ENCODE peak calls at places on chromosome X, in six cellular contexts. T is BJ, G is cardiac fibroblast, I is cardiac muscle cell, X is glutamatergic neuron, V is HFFc6. R is an unnamed sample.

GRCh38 chrX:153981771-153982533 is 9.4 kb downstream of the TMEM187 start:
- DNase-seq in X (no peak), I (no peak), G (no peak), T (no peak), V (no peak), R (no peak)

GRCh38 chrX:153400146-153401132 is 711 bp downstream of the PNMA6E start:
- DNase-seq in G (peak), V (no peak), I (peak), T (no peak), X (peak), R (peak)

GRCh38 chrX:103831803-103832544 is at the start of gene RAB9B:
- DNase-seq in I (peak), T (no peak), G (no peak), V (no peak), X (peak), R (peak)

GRCh38 chrX:31136144-31136572 is 64.3 kb upstream of the FTHL17 start:
- DNase-seq in G (no peak), V (no peak), X (no peak), I (no peak), T (no peak), R (no peak)

GRCh38 chrX:40107291-40108083 is 9.7 kb upstream of the BCOR start:
- DNase-seq in X (peak), I (peak), V (peak), T (no peak), G (peak), R (no peak)

GRCh38 chrX:119655125-119655524 is 37.8 kb downstream of the SEPTIN6 start:
- DNase-seq in G (peak), V (peak), I (no peak), T (peak), X (no peak), R (peak)

GRCh38 chrX:135421932-135422809 is at the start of gene SMIM10L2A:
- DNase-seq in G (no peak), X (no peak), V (no peak), I (no peak), T (no peak), R (no peak)

GRCh38 chrX:14529288-14529989 is at the start of gene GLRA2:
- DNase-seq in X (peak), G (peak), V (peak), T (no peak), I (peak), R (peak)

GRCh38 chrX:475926-476723 is 89.4 kb upstream of the PPP2R3B start:
- DNase-seq in I (no peak), X (no peak), T (no peak), V (no peak), G (no peak), R (no peak)

GRCh38 chrX:38352362-38352761 is at the start of gene OTC:
- DNase-seq in G (no peak), V (no peak), X (no peak), T (no peak), I (no peak), R (no peak)

GRCh38 chrX:39477031-39477430 is 620.7 kb downstream of the BCOR start:
- DNase-seq in I (no peak), G (no peak), V (no peak), X (no peak), T (no peak), R (no peak)

GRCh38 chrX:108312011-108312410 is 126.2 kb downstream of the COL4A6 start:
- DNase-seq in I (no peak), G (peak), T (no peak), X (no peak), V (no peak), R (no peak)

GRCh38 chrX:147958316-147958715 is 22.8 kb upstream of the FMR1NB start:
- DNase-seq in I (no peak), T (peak), X (no peak), V (peak), G (peak), R (peak)

GRCh38 chrX:154750301-154751120 is at the start of gene GAB3:
- DNase-seq in G (peak), X (peak), V (no peak), I (peak), T (no peak), R (no peak)

GRCh38 chrX:49308604-49309269 is 5.3 kb downstream of the GAGE10 start:
- DNase-seq in G (peak), T (no peak), V (no peak), X (no peak), I (no peak), R (no peak)

GRCh38 chrX:30280428-30280827 is 28.8 kb downstream of the NR0B1 start:
- DNase-seq in I (no peak), V (no peak), T (no peak), X (no peak), G (no peak), R (no peak)

GRCh38 chrX:31181377-31182038 is 109.7 kb upstream of the FTHL17 start:
- DNase-seq in V (no peak), I (no peak), G (no peak), T (no peak), X (no peak), R (no peak)

GRCh38 chrX:906586-906985 is 276.0 kb downstream of the SHOX start:
- DNase-seq in X (no peak), G (no peak), T (no peak), V (no peak), I (no peak), R (no peak)

GRCh38 chrX:72314881-72315280 is 9.2 kb upstream of the CITED1 start:
- DNase-seq in V (no peak), I (no peak), G (no peak), X (no peak), T (no peak), R (no peak)

GRCh38 chrX:23668335-23668734 is 1.0 kb downstream of the PRDX4 start:
- DNase-seq in V (no peak), T (no peak), X (no peak), I (no peak), G (peak), R (peak)

GRCh38 chrX:119252716-119253115 is 16.6 kb downstream of the PGRMC1 start:
- DNase-seq in V (no peak), G (no peak), T (no peak), I (no peak), X (no peak), R (no peak)

GRCh38 chrX:129701624-129702069 is 37.1 kb upstream of the XPNPEP2 start:
- DNase-seq in T (no peak), I (no peak), V (no peak), X (no peak), G (peak), R (no peak)

GRCh38 chrX:10001496-10001895 is 34.3 kb downstream of the CLDN34 start:
- DNase-seq in I (no peak), V (no peak), G (no peak), T (no peak), X (no peak), R (peak)

GRCh38 chrX:107398115-107398514 is 51.3 kb upstream of the FRMPD3 start:
- DNase-seq in X (no peak), T (no peak), G (no peak), V (no peak), I (no peak), R (no peak)

GRCh38 chrX:134469481-134469880 is 9.5 kb downstream of the HPRT1 start:
- DNase-seq in G (peak), V (peak), T (no peak), I (no peak), X (no peak), R (peak)

GRCh38 chrX:119828446-119828845 is 24.3 kb downstream of the UPF3B start:
- DNase-seq in G (no peak), X (no peak), T (no peak), I (no peak), V (no peak), R (no peak)

GRCh38 chrX:107304141-107304540 is 97.7 kb downstream of the DNAAF6 start:
- DNase-seq in T (no peak), G (no peak), V (no peak), I (no peak), X (no peak), R (no peak)

GRCh38 chrX:130994671-130995070 is 63.5 kb upstream of the ARHGAP36 start:
- DNase-seq in G (peak), V (no peak), I (peak), X (peak), T (no peak), R (peak)

GRCh38 chrX:23012162-23012561 is 12.4 kb downstream of the DDX53 start:
- DNase-seq in I (peak), G (no peak), V (no peak), X (no peak), T (no peak), R (no peak)

GRCh38 chrX:132614297-132614696 is 125.5 kb upstream of the MBNL3 start:
- DNase-seq in T (no peak), V (no peak), X (no peak), I (peak), G (no peak), R (peak)

GRCh38 chrX:12947545-12948235 is 27.2 kb upstream of the TMSB4X start:
- DNase-seq in X (peak), T (no peak), I (no peak), G (no peak), V (no peak), R (no peak)

GRCh38 chrX:7272301-7272700 is 124.3 kb upstream of the PUDP start:
- DNase-seq in I (no peak), T (no peak), X (no peak), V (no peak), G (no peak), R (no peak)

GRCh38 chrX:155745792-155746191 is 133.0 kb upstream of the TMLHE start:
- DNase-seq in T (no peak), G (peak), I (peak), V (no peak), X (no peak), R (peak)

GRCh38 chrX:129833153-129834004 is 10.3 kb downstream of the ZDHHC9 start:
- DNase-seq in V (peak), I (no peak), T (peak), G (peak), X (no peak), R (no peak)

GRCh38 chrX:39894626-39895025 is 203.1 kb downstream of the BCOR start:
- DNase-seq in T (no peak), I (no peak), X (no peak), V (no peak), G (no peak), R (peak)

GRCh38 chrX:145673851-145674250 is 143.8 kb upstream of the SLITRK2 start:
- DNase-seq in X (no peak), V (no peak), G (no peak), T (no peak), I (no peak), R (no peak)

GRCh38 chrX:76509775-76510174 is 82.3 kb downstream of the MAGEE1 start:
- DNase-seq in G (no peak), I (no peak), T (no peak), V (no peak), X (no peak), R (no peak)

GRCh38 chrX:46840946-46841740 is 4.3 kb downstream of the RP2 start:
- DNase-seq in T (no peak), G (no peak), V (no peak), X (no peak), I (no peak), R (no peak)

GRCh38 chrX:46838974-46839480 is 2.2 kb downstream of the RP2 start:
- DNase-seq in I (no peak), T (no peak), G (no peak), X (no peak), V (peak), R (no peak)

GRCh38 chrX:46838482-46838857 is 1.6 kb downstream of the RP2 start:
- DNase-seq in X (no peak), I (no peak), G (no peak), V (no peak), T (no peak), R (peak)

GRCh38 chrX:46837543-46838481 is 969 bp downstream of the RP2 start:
- DNase-seq in X (no peak), V (peak), I (no peak), T (no peak), G (peak), R (peak)

DNA sequence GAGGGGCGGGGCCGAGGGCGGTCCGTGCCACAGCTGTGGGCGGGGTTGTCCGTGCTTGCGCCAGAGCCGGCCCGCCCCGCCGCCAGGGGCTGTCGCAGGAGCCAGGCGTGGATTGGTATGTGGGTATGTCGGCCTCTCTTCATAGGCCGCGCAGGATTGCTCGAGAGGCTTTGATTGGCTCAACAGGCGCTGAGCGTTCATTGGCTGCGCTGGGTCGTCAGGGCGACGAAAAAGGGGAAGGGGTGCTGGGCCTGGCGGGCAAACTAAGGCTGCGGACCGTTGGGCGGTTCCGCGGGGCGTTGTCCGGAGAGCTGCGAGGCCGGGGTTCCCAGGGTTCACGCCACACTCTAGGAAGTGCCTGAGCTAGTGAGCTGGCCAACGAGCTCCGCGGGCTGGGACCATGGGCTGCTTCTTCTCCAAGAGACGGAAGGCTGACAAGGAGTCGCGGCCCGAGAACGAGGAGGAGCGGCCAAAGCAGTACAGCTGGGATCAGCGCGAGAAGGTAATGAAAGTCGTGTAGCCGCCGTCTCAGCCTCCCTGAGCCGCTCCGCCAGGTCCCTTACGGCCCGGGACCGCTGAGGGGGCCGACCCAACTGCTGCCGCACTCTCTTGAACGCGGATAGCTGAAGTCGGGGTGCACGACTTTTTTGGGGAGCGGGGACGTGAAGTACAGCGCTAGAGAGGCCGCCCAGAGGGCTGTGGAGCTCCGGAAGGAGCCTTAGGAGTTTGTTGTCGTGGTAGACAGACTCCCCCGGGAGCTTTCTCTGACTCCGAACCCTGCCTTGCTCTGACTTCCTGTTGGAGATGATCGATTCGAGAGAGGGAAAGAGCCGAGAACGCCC is at the start of gene RP2:
- DNase-seq in I (peak), V (peak), G (peak), T (peak), X (peak), R (peak)
- TF ChIP-seq CTCF in I (no peak), V (peak), G (no peak), T (no peak), X (no peak), R (no peak)

GRCh38 chrX:150449313-150449712 is 86.2 kb downstream of the MAMLD1 start:
- DNase-seq in I (no peak), V (no peak), T (no peak), X (no peak), G (no peak), R (no peak)
- TF ChIP-seq CTCF in I (peak), V (peak), T (no peak), X (no peak), G (no peak), R (peak)

GRCh38 chrX:50941638-50942037 is 31.1 kb downstream of the BMP15 start:
- DNase-seq in T (no peak), V (no peak), G (no peak), I (no peak), X (no peak), R (peak)
- TF ChIP-seq CTCF in T (peak), V (no peak), G (peak), I (peak), X (no peak), R (peak)

GRCh38 chrX:102067966-102068723 is 57.3 kb upstream of the TCEAL2 start:
- DNase-seq in T (no peak), I (peak), X (no peak), G (peak), V (peak), R (peak)
- TF ChIP-seq CTCF in T (peak), I (peak), X (peak), G (peak), V (peak), R (peak)

GRCh38 chrX:81241753-81242152 is 39.9 kb downstream of the SH3BGRL start:
- DNase-seq in V (no peak), G (no peak), I (no peak), T (no peak), X (no peak), R (peak)
- TF ChIP-seq CTCF in V (no peak), G (no peak), I (no peak), T (no peak), X (no peak), R (no peak)

GRCh38 chrX:50644496-50644895 is 169.5 kb downstream of the SHROOM4 start:
- DNase-seq in V (no peak), G (no peak), I (no peak), T (no peak), X (no peak), R (no peak)

GRCh38 chrX:50638123-50638522 is 167.5 kb upstream of the DGKK start:
- DNase-seq in T (no peak), I (no peak), V (no peak), X (no peak), G (peak), R (no peak)

GRCh38 chrX:50648151-50648550 is 165.8 kb downstream of the SHROOM4 start:
- DNase-seq in I (no peak), G (peak), X (no peak), T (no peak), V (no peak), R (peak)

DNA sequence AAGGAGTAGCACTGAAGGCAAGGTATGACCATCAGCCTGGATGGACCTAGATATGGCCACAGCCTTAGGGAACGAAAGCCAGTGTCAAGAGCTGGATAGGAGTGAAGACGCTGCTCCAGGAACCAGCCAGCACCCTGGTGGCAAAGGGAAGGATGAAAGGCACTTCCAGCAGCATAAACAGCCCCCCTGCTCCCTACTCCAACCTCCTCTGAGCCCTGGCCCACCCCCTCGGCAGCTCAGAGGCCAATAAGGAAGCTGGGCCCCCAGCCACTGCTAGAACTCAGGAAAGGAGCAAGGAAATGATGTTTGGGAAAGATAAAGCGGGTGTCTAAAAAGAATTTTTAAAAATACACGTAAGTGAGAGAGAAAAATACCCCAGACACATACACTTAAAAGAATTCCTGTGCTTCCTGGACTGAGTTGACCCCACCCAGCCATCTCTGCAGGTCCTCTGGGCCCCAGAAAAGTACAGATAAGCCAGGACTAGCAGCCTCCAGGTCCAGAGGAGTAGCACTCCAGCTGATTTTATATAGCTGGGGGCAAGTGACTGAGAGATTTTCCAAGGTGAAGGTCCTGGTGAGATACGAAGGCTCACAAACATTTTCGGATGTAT is 170.4 kb downstream of the SHROOM4 start:
- DNase-seq in V (no peak), G (no peak), T (no peak), X (no peak), I (no peak), R (no peak)
- TF ChIP-seq CTCF in V (no peak), G (no peak), T (no peak), X (no peak), I (no peak), R (no peak)

GRCh38 chrX:114717921-114718320 is 134.0 kb downstream of the HTR2C start:
- DNase-seq in V (no peak), T (no peak), I (peak), X (no peak), G (no peak), R (no peak)
- TF ChIP-seq CTCF in V (peak), T (no peak), I (peak), X (no peak), G (peak), R (no peak)

GRCh38 chrX:74911494-74911893 is 13.8 kb downstream of the NEXMIF start:
- DNase-seq in V (no peak), T (no peak), X (no peak), G (no peak), I (no peak), R (no peak)
- TF ChIP-seq CTCF in V (no peak), T (no peak), X (no peak), G (no peak), I (no peak), R (no peak)

GRCh38 chrX:109964390-109964789 is 38.5 kb upstream of the TMEM164 start:
- DNase-seq in X (no peak), T (no peak), G (no peak), I (no peak), V (no peak), R (no peak)

GRCh38 chrX:109954333-109954732 is 48.6 kb upstream of the TMEM164 start:
- DNase-seq in V (peak), G (peak), T (no peak), X (no peak), I (no peak), R (peak)

GRCh38 chrX:109954955-109955354 is 48.0 kb upstream of the TMEM164 start:
- DNase-seq in G (no peak), I (no peak), V (no peak), T (no peak), X (no peak), R (peak)

GRCh38 chrX:109959356-109959871 is 43.5 kb upstream of the TMEM164 start:
- DNase-seq in I (no peak), V (peak), G (no peak), T (no peak), X (no peak), R (no peak)
- TF ChIP-seq CTCF in I (no peak), V (no peak), G (no peak), T (no peak), X (no peak), R (no peak)

R was measured in MCF 10A.